ENCODE peak calls at places on chromosomes 4 and X, in seven cellular contexts. T, P, X, L, W, E and F are unnamed samples.
A peak's percentile ranks its signal among the peaks of the same experiment; 100 is the strongest.

GRCh38 chrX:12811658-12812057 is 20.4 kb downstream of the PRPS2 start:
- DNase-seq in T (no peak), P (no peak), X (no peak), L (no peak), W (no peak), E (no peak), F (no peak)

GRCh38 chr4:89682808-89683207 is 154.2 kb downstream of the SNCA start:
- DNase-seq in T (no peak), P (no peak), X (no peak), L (no peak), W (no peak), E (no peak), F (no peak)

GRCh38 chr4:81555489-81555888 is 83.8 kb upstream of the RASGEF1B start:
- DNase-seq in T (no peak), P (no peak), X (no peak), L (no peak), W (no peak), E (no peak), F (no peak)

GRCh38 chrX:41468647-41469323 is 21.6 kb downstream of the NYX start:
- DNase-seq in T (no peak), P (no peak), X (no peak), L (no peak), W (no peak), E (no peak), F (no peak)

GRCh38 chr4:101346312-101346561 is 1.1 kb downstream of the PPP3CA start:
- DNase-seq in T (peak; percentile 24), P (no peak), X (no peak), L (no peak), W (peak; percentile 66), E (no peak), F (no peak)

GRCh38 chr4:105196523-105197145 is 50.0 kb downstream of the TET2 start:
- DNase-seq in T (no peak), P (no peak), X (no peak), L (peak; percentile 31), W (peak; percentile 23), E (no peak), F (no peak)

GRCh38 chrX:26026179-26026578 is 112.0 kb upstream of the MAGEB18 start:
- DNase-seq in T (no peak), P (no peak), X (no peak), L (no peak), W (no peak), E (no peak), F (no peak)

GRCh38 chrX:50920132-50920531 is 9.6 kb downstream of the BMP15 start:
- DNase-seq in T (no peak), P (no peak), X (no peak), L (no peak), W (peak; percentile 30), E (no peak), F (no peak)

GRCh38 chr4:85431156-85431555 is 43.8 kb upstream of the ARHGAP24 start:
- DNase-seq in T (no peak), P (no peak), X (no peak), L (no peak), W (no peak), E (no peak), F (no peak)

GRCh38 chr4:18695733-18696527 is 674.4 kb upstream of the LCORL start:
- DNase-seq in T (no peak), P (peak; percentile 24), X (no peak), L (no peak), W (no peak), E (no peak), F (no peak)

GRCh38 chrX:129831486-129831885 is 12.2 kb downstream of the ZDHHC9 start:
- DNase-seq in T (no peak), P (no peak), X (peak; percentile 14), L (no peak), W (peak; percentile 16), E (no peak), F (no peak)

GRCh38 chrX:96425204-96425603 is 259.4 kb upstream of the DIAPH2 start:
- DNase-seq in T (no peak), P (no peak), X (no peak), L (no peak), W (no peak), E (no peak), F (no peak)

GRCh38 chr4:74555231-74555630 is 110.3 kb downstream of the AREG start:
- DNase-seq in T (no peak), P (no peak), X (no peak), L (no peak), W (no peak), E (no peak), F (no peak)

GRCh38 chr4:11261066-11261850 is 167.4 kb downstream of the HS3ST1 start:
- DNase-seq in T (no peak), P (no peak), X (no peak), L (no peak), W (no peak), E (no peak), F (no peak)

GRCh38 chr4:169410839-169411770 is 140.3 kb upstream of the SH3RF1 start:
- DNase-seq in T (no peak), P (peak; percentile 18), X (no peak), L (peak; percentile 46), W (peak; percentile 40), E (peak; percentile 45), F (peak; percentile 19)

GRCh38 chrX:19382500-19383145 is 38.9 kb downstream of the PDHA1 start:
- DNase-seq in T (peak; percentile 3), P (peak; percentile 77), X (no peak), L (peak; percentile 5), W (peak; percentile 74), E (no peak), F (peak; percentile 59)

GRCh38 chrX:19554786-19555185 is 39.5 kb upstream of the MAP3K15 start:
- DNase-seq in T (no peak), P (no peak), X (no peak), L (no peak), W (no peak), E (no peak), F (no peak)

GRCh38 chrX:108420481-108420880 is 17.7 kb downstream of the COL4A6 start:
- DNase-seq in T (no peak), P (no peak), X (no peak), L (no peak), W (no peak), E (no peak), F (no peak)

GRCh38 chr4:24956091-24956490 is 43.2 kb upstream of the CCDC149 start:
- DNase-seq in T (no peak), P (no peak), X (no peak), L (no peak), W (no peak), E (no peak), F (no peak)

GRCh38 chr4:5782829-5783476 is 72.0 kb downstream of the EVC start:
- DNase-seq in T (no peak), P (no peak), X (no peak), L (no peak), W (no peak), E (peak; percentile 24), F (no peak)

GRCh38 chr4:158821228-158822009 is 52.6 kb downstream of the FNIP2 start:
- DNase-seq in T (no peak), P (no peak), X (no peak), L (no peak), W (no peak), E (no peak), F (no peak)

GRCh38 chr4:137470806-137471205 is 61.5 kb downstream of the PCDH18 start:
- DNase-seq in T (no peak), P (no peak), X (no peak), L (no peak), W (no peak), E (no peak), F (no peak)

GRCh38 chrX:124239911-124240310 is 92.5 kb upstream of the TEX13D start:
- DNase-seq in T (no peak), P (no peak), X (no peak), L (no peak), W (no peak), E (no peak), F (no peak)

GRCh38 chr4:87911252-87911774 is 64.2 kb upstream of the SPP1 start:
- DNase-seq in T (no peak), P (no peak), X (no peak), L (no peak), W (no peak), E (no peak), F (no peak)

GRCh38 chr4:73414936-73415271 is 10.8 kb downstream of the ALB start:
- DNase-seq in T (no peak), P (no peak), X (no peak), L (no peak), W (no peak), E (no peak), F (no peak)

GRCh38 chrX:154096140-154097002 is 1.1 kb downstream of the MECP2 start:
- DNase-seq in T (no peak), P (no peak), X (no peak), L (no peak), W (peak; percentile 19), E (no peak), F (no peak)

GRCh38 chr4:5021546-5021945 is 2.3 kb upstream of the CYTL1 start:
- DNase-seq in T (no peak), P (no peak), X (no peak), L (no peak), W (no peak), E (no peak), F (no peak)

GRCh38 chr4:109432676-109433075 is 939 bp upstream of the SEC24B start:
- DNase-seq in T (no peak), P (no peak), X (no peak), L (no peak), W (peak; percentile 7), E (no peak), F (no peak)

GRCh38 chr4:136526517-136526916 is 1005.8 kb downstream of the PCDH18 start:
- DNase-seq in T (no peak), P (no peak), X (no peak), L (no peak), W (no peak), E (no peak), F (no peak)

GRCh38 chr4:177464026-177464425 is 21.8 kb upstream of the AGA start:
- DNase-seq in T (no peak), P (no peak), X (no peak), L (no peak), W (no peak), E (no peak), F (no peak)